ENCODE peak calls at places on chromosomes 11 and 22, in eight cellular contexts. One of them, this sample, is unnamed.
A peak's percentile ranks its signal among the peaks of the same experiment; 100 is the strongest.

GRCh38 chr11:114762437-114762836 is 84.1 kb downstream of the NXPE2 start:
- DNase-seq in ACHN: peak; percentile 54
- DNase-seq in PC-3: peak; percentile 75
- DNase-seq in mucosa of gallbladder: peak; percentile 47
- DNase-seq in T follicular helper cell: no peak
- DNase-seq in GM13977: peak; percentile 37
- DNase-seq in ovary: peak; percentile 44
- DNase-seq in foreskin fibroblast: peak; percentile 43
- DNase-seq in this sample: no peak

GRCh38 chr22:50687829-50688228 is 15.2 kb downstream of the SHANK3 start:
- DNase-seq in PC-3: no peak
- DNase-seq in GM13977: no peak
- DNase-seq in foreskin fibroblast: no peak
- DNase-seq in T follicular helper cell: no peak
- DNase-seq in mucosa of gallbladder: no peak
- DNase-seq in ACHN: no peak
- DNase-seq in ovary: peak; percentile 12
- DNase-seq in this sample: peak; percentile 11

GRCh38 chr11:86606849-86607481 is 65.5 kb downstream of the ME3 start:
- DNase-seq in mucosa of gallbladder: no peak
- DNase-seq in ovary: no peak
- DNase-seq in PC-3: peak; percentile 48
- DNase-seq in ACHN: no peak
- DNase-seq in GM13977: no peak
- DNase-seq in T follicular helper cell: no peak
- DNase-seq in foreskin fibroblast: no peak
- DNase-seq in this sample: no peak

GRCh38 chr22:30474683-30475424 is 3.0 kb upstream of the SEC14L3 start:
- DNase-seq in ovary: no peak
- DNase-seq in GM13977: no peak
- DNase-seq in foreskin fibroblast: no peak
- DNase-seq in PC-3: no peak
- DNase-seq in mucosa of gallbladder: no peak
- DNase-seq in T follicular helper cell: peak; percentile 40
- DNase-seq in ACHN: no peak
- DNase-seq in this sample: peak; percentile 7

GRCh38 chr22:47647181-47647580 is 884.7 kb downstream of the TBC1D22A start:
- DNase-seq in PC-3: no peak
- DNase-seq in GM13977: no peak
- DNase-seq in mucosa of gallbladder: no peak
- DNase-seq in ovary: no peak
- DNase-seq in foreskin fibroblast: no peak
- DNase-seq in ACHN: no peak
- DNase-seq in T follicular helper cell: no peak
- DNase-seq in this sample: no peak

GRCh38 chr11:128694618-128695481 is 978 bp downstream of the FLI1 start:
- DNase-seq in foreskin fibroblast: peak; percentile 59
- DNase-seq in mucosa of gallbladder: no peak
- DNase-seq in GM13977: peak; percentile 57
- DNase-seq in ovary: no peak
- DNase-seq in T follicular helper cell: no peak
- DNase-seq in PC-3: no peak
- DNase-seq in ACHN: no peak
- DNase-seq in this sample: peak; percentile 52

GRCh38 chr11:93000511-93001476 is 31.3 kb downstream of the MTNR1B start:
- DNase-seq in T follicular helper cell: no peak
- DNase-seq in foreskin fibroblast: peak; percentile 84
- DNase-seq in mucosa of gallbladder: no peak
- DNase-seq in ACHN: peak; percentile 64
- DNase-seq in PC-3: peak; percentile 70
- DNase-seq in GM13977: no peak
- DNase-seq in ovary: no peak
- DNase-seq in this sample: no peak

GRCh38 chr22:38981005-38981658 is 1.0 kb upstream of the APOBEC3B start:
- DNase-seq in ACHN: peak; percentile 72
- DNase-seq in T follicular helper cell: no peak
- DNase-seq in foreskin fibroblast: peak; percentile 56
- DNase-seq in PC-3: peak; percentile 45
- DNase-seq in ovary: peak; percentile 59
- DNase-seq in GM13977: no peak
- DNase-seq in mucosa of gallbladder: peak; percentile 23
- DNase-seq in this sample: no peak

This sample was measured in CD4-positive, alpha-beta T cell.